ENCODE peak calls at places on chromosomes 7 and 10, in seven cellular contexts. S is left ventricle myocardium inferior; G is AG04450; H is CD8-positive, alpha-beta T cell; K is lower lobe of right lung; C is fibroblast of lung; T is naive thymus-derived CD4-positive, alpha-beta T cell. N is an unnamed sample.

GRCh38 chr7:116728413-116728812 is 56.4 kb downstream of the MET start:
- DNase-seq in S (no peak), G (no peak), H (no peak), K (no peak), C (no peak), T (no peak), N (no peak)

GRCh38 chr10:30531751-30532530 is 97.6 kb downstream of the LYZL2 start:
- DNase-seq in S (no peak), G (no peak), H (no peak), K (no peak), C (no peak), T (no peak), N (no peak)

GRCh38 chr7:4174451-4174850 is 507.6 kb upstream of the FOXK1 start:
- DNase-seq in S (no peak), G (no peak), H (no peak), K (no peak), C (no peak), T (no peak), N (no peak)

GRCh38 chr10:17088118-17088806 is 41.3 kb downstream of the CUBN start:
- DNase-seq in S (no peak), G (peak), H (no peak), K (no peak), C (peak), T (no peak), N (no peak)

GRCh38 chr10:5461914-5462840 is 37.2 kb downstream of the CALML5 start:
- DNase-seq in S (no peak), G (no peak), H (no peak), K (no peak), C (no peak), T (no peak), N (no peak)

GRCh38 chr7:36129048-36129534 is 24.0 kb upstream of the EEPD1 start:
- DNase-seq in S (no peak), G (no peak), H (no peak), K (no peak), C (peak), T (no peak), N (no peak)

GRCh38 chr7:41287559-41288335 is 415.1 kb downstream of the INHBA start:
- DNase-seq in S (no peak), G (no peak), H (no peak), K (no peak), C (no peak), T (no peak), N (no peak)

GRCh38 chr7:107631588-107631987 is 29.0 kb upstream of the SLC26A4 start:
- DNase-seq in S (no peak), G (no peak), H (no peak), K (no peak), C (no peak), T (no peak), N (no peak)

GRCh38 chr7:104096683-104097082 is 107.2 kb upstream of the RELN start:
- DNase-seq in S (no peak), G (no peak), H (no peak), K (no peak), C (no peak), T (no peak), N (no peak)

GRCh38 chr7:711967-712600 is 14.4 kb upstream of the DNAAF5 start:
- DNase-seq in S (no peak), G (no peak), H (no peak), K (peak), C (no peak), T (no peak), N (no peak)

GRCh38 chr7:139873593-139874374 is 44.7 kb downstream of the TBXAS1 start:
- DNase-seq in S (no peak), G (no peak), H (no peak), K (no peak), C (no peak), T (no peak), N (no peak)

GRCh38 chr7:111198255-111198654 is 107.3 kb downstream of the LRRN3 start:
- DNase-seq in S (no peak), G (peak), H (no peak), K (no peak), C (peak), T (no peak), N (peak)

GRCh38 chr7:37915438-37915837 is 1.2 kb downstream of the SFRP4 start:
- DNase-seq in S (no peak), G (no peak), H (no peak), K (no peak), C (no peak), T (no peak), N (no peak)

GRCh38 chr10:52740913-52741675 is 31.5 kb downstream of the MBL2 start:
- DNase-seq in S (no peak), G (no peak), H (peak), K (no peak), C (peak), T (no peak), N (peak)

GRCh38 chr7:64551375-64552142 is 11.3 kb downstream of the ZNF680 start:
- DNase-seq in S (no peak), G (no peak), H (no peak), K (no peak), C (no peak), T (no peak), N (no peak)

GRCh38 chr7:15820319-15820718 is 133.8 kb upstream of the MEOX2 start:
- DNase-seq in S (no peak), G (no peak), H (no peak), K (no peak), C (no peak), T (no peak), N (no peak)

GRCh38 chr7:141549582-141549981 is 1.6 kb upstream of the AGK start:
- DNase-seq in S (no peak), G (no peak), H (no peak), K (no peak), C (no peak), T (no peak), N (no peak)

GRCh38 chr10:52949899-52950298 is 177.3 kb upstream of the MBL2 start:
- DNase-seq in S (no peak), G (no peak), H (no peak), K (no peak), C (no peak), T (no peak), N (no peak)

GRCh38 chr7:100069991-100070390 is 11.5 kb downstream of the ZNF3 start:
- DNase-seq in S (no peak), G (no peak), H (no peak), K (no peak), C (no peak), T (no peak), N (no peak)

GRCh38 chr10:944034-944831 is 12.7 kb upstream of the LARP4B start:
- DNase-seq in S (peak), G (no peak), H (peak), K (peak), C (peak), T (peak), N (no peak)

GRCh38 chr7:85052894-85053293 is 134.0 kb downstream of the SEMA3D start:
- DNase-seq in S (no peak), G (no peak), H (no peak), K (no peak), C (no peak), T (no peak), N (no peak)

GRCh38 chr10:62113680-62114079 is 155.0 kb downstream of the RTKN2 start:
- DNase-seq in S (no peak), G (no peak), H (no peak), K (no peak), C (no peak), T (no peak), N (no peak)

GRCh38 chr7:29457565-29457971 is 106.1 kb upstream of the PRR15 start:
- DNase-seq in S (no peak), G (no peak), H (no peak), K (no peak), C (peak), T (no peak), N (peak)

GRCh38 chr10:78664929-78665525 is 403.7 kb upstream of the ZMIZ1 start:
- DNase-seq in S (no peak), G (no peak), H (no peak), K (no peak), C (peak), T (no peak), N (no peak)

GRCh38 chr7:47635091-47636090 is 53.5 kb upstream of the TNS3 start:
- DNase-seq in S (no peak), G (no peak), H (no peak), K (peak), C (peak), T (no peak), N (peak)

GRCh38 chr7:4712371-4713182 is 30.5 kb downstream of the FOXK1 start:
- DNase-seq in S (no peak), G (no peak), H (no peak), K (no peak), C (peak), T (no peak), N (peak)

DNA sequence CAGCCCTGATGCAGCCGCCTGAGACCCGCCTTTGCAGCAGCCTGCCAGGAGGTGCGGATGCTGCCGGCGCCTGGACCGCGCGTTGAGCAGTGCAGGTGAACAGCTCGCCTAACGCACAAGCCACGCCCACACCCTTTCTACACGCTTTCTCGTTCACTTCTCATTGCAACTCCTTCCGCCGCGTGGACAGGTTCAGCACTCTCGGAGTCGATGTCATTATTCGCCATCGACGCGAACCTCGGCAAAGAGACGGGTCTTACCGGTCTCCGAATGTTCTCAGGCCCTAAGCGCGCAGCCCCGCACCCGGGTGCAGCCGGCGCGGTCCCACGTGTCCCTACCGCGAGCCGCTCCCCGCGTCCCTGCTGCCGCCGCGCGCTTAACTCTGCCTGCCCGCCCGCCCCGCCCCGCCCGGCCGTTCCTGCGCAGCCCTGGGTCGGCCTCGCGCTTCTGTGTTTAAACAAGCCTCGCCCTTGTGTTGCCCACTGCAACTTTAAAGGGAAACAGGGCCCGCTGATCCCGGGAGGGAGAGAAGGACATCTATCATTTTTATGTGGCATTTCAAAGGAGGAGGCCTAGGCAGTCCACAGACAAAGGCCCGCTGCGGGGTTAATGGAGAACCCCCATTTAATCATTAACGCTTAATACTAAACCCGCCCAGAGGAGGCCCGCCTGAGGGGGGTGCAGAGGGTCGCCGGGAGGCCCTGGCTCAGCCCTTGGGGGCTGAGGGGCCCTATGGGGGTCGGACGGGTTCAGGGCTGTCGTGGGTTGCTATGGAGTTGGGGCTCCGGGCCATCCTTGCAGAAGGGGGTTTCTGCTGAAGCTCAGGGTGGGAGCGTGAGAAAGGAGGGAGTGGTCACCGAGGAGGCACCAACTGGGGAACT is 128.5 kb downstream of the WDR11 start:
- DNase-seq in S (no peak), G (no peak), H (peak), K (peak), C (no peak), T (no peak), N (no peak)
- H3K4me3 ChIP-seq in S (peak), G (no peak), H (no peak), K (peak), C (no peak), T (no peak), N (no peak)

GRCh38 chr10:96374639-96374984 is 15.8 kb upstream of the OPALIN start:
- DNase-seq in S (no peak), G (no peak), H (no peak), K (no peak), C (no peak), T (no peak), N (no peak)

GRCh38 chr10:96374004-96374403 is 15.2 kb upstream of the OPALIN start:
- DNase-seq in S (no peak), G (no peak), H (no peak), K (no peak), C (no peak), T (no peak), N (no peak)

GRCh38 chr10:96376483-96376882 is 17.7 kb upstream of the OPALIN start:
- DNase-seq in S (no peak), G (no peak), H (no peak), K (no peak), C (no peak), T (no peak), N (no peak)

GRCh38 chr10:96377816-96378294 is 19.1 kb upstream of the OPALIN start:
- DNase-seq in S (peak), G (no peak), H (no peak), K (no peak), C (no peak), T (no peak), N (no peak)

DNA sequence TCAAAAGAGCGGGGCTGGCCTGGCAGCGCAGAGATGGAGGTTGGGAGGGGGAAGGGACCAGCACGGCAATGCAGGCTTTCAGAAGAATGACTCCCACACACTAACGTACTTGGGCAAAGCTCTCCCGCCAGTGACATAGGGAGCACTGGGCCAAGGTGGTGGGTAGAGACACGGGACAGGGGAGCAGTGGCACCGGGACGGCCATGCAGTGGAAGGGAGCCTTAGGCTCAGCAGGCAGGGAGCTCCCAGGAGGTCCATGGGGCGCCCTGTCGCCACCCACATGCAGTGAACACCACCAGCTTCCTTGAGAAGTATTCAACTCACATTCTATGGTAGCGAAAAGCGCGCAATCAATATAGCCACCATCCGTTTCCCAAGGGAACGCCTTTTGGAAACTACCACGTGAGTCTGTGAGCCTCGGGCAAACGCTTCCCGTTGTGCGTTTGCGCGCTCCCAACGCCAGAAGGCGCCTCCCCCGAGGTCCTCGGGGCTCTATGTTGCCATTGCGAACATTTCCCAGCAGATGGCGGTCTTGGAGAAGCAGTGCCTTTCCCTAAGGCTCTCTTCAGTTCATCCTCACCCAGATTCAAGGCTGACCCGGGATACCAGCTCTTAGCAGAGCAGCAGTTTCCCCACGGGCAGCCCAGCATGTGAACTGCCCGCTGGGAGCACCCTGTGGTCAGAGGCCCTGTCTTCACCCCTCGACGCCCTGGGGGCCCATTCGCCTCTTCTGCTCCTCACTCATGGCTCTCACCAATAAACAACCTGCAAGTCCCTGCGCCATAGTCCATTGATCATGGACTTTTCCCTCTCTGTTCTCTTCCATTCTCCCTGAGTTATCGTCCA is 16.4 kb upstream of the OPALIN start:
- DNase-seq in S (peak), G (peak), H (peak), K (peak), C (peak), T (peak), N (peak)
- H3K4me3 ChIP-seq in S (peak), G (peak), H (peak), K (peak), C (no peak), T (peak), N (no peak)

GRCh38 chr10:114499120-114499519 is 94.8 kb upstream of the AFAP1L2 start:
- DNase-seq in S (no peak), G (no peak), H (no peak), K (no peak), C (no peak), T (no peak), N (no peak)
- H3K4me3 ChIP-seq in S (no peak), G (no peak), H (peak), K (no peak), C (no peak), T (peak), N (no peak)

DNA sequence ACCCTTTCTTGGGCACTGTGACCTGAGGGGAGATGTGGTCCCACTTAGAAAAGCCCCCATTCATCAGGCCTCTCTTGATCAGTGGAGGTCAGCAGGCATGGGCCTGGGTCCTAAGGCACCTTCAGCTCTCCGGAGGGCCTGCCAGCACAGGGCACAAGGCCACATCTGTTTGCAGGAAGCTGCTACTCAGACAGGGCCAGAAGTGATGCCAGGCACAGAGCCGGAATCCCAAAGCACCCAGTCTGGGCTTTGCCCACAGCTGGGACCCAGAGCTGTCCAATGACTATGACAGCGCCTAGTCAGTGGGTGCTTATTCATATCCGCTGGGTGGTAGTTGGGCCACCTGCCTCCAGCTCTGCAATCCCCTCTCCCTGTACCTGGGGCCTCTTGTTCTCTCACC is 63.2 kb upstream of the ELN start:
- DNase-seq in S (no peak), G (no peak), H (no peak), K (no peak), C (no peak), T (no peak), N (no peak)
- H3K4me3 ChIP-seq in S (no peak), G (no peak), H (no peak), K (no peak), C (no peak), T (no peak), N (no peak)

GRCh38 chr10:50541317-50541716 is 82.4 kb downstream of the SGMS1 start:
- DNase-seq in S (no peak), G (no peak), H (no peak), K (no peak), C (no peak), T (no peak), N (no peak)

GRCh38 chr10:50541921-50542320 is 81.8 kb downstream of the SGMS1 start:
- DNase-seq in S (no peak), G (no peak), H (no peak), K (no peak), C (no peak), T (no peak), N (no peak)

GRCh38 chr10:50538473-50539398 is 85.0 kb downstream of the SGMS1 start:
- DNase-seq in S (no peak), G (no peak), H (no peak), K (no peak), C (no peak), T (no peak), N (no peak)

GRCh38 chr10:50540826-50541122 is 83.0 kb downstream of the SGMS1 start:
- DNase-seq in S (no peak), G (no peak), H (no peak), K (no peak), C (no peak), T (no peak), N (no peak)

GRCh38 chr10:50540069-50540825 is 83.5 kb downstream of the SGMS1 start:
- DNase-seq in S (no peak), G (no peak), H (no peak), K (no peak), C (no peak), T (no peak), N (no peak)
- H3K4me3 ChIP-seq in S (no peak), G (no peak), H (no peak), K (no peak), C (no peak), T (no peak), N (no peak)

GRCh38 chr7:81416648-81417047 is 353.2 kb downstream of the HGF start:
- DNase-seq in S (no peak), G (no peak), H (no peak), K (no peak), C (no peak), T (no peak), N (no peak)
- H3K4me3 ChIP-seq in S (no peak), G (no peak), H (no peak), K (no peak), C (no peak), T (no peak), N (no peak)

GRCh38 chr10:131960631-131961046 is 21.1 kb downstream of the BNIP3 start:
- DNase-seq in S (no peak), G (no peak), H (no peak), K (no peak), C (no peak), T (no peak), N (no peak)

GRCh38 chr10:131961047-131961776 is 20.5 kb downstream of the BNIP3 start:
- DNase-seq in S (no peak), G (no peak), H (no peak), K (no peak), C (no peak), T (no peak), N (no peak)

GRCh38 chr10:131963811-131964210 is 17.9 kb downstream of the BNIP3 start:
- DNase-seq in S (no peak), G (no peak), H (no peak), K (no peak), C (no peak), T (no peak), N (no peak)

GRCh38 chr10:131963350-131963749 is 18.4 kb downstream of the BNIP3 start:
- DNase-seq in S (no peak), G (no peak), H (no peak), K (no peak), C (no peak), T (no peak), N (no peak)

DNA sequence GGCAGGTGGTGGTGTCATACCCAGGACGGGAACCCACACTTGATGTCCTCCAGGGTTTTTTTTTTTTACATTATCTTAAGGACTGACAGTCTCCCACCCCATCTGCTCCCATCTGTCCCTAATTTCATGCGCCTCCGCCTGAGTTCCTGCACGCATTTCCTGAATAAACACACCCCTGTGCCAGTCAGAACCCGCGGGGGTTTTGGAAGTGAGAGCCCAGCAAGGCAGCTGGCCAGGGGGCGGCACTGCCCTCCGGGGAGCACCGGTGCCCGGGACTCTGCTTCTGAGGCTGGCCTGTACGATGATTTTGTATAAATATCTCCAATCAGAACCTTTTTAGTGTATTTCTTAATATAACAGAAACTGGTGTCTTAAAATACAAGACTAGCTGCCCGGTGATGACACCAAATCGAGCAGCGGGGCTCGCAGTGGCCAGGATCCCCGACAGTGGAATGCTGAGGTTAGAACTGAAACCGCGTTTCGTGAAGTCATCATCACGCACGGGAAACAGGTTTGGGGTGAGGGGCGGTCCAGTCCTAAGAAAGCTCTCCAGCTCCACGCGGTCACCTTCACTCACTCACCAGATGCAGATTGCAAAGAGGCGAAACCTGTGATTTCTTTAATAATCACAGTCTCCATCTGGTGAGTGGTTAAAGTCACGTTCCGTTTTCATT is 19.8 kb downstream of the BNIP3 start:
- DNase-seq in S (no peak), G (no peak), H (no peak), K (no peak), C (no peak), T (no peak), N (peak)
- H3K4me3 ChIP-seq in S (no peak), G (no peak), H (no peak), K (peak), C (no peak), T (no peak), N (peak)

N was measured in SJSA1.